ENCODE peak calls at places on chromosome 20, in five cellular contexts. L is HCT116, B is HepG2, X is bronchial epithelial cell, Y is psoas muscle. Z is an unnamed sample.

GRCh38 chr20:13226367-13226766 is 5.3 kb downstream of the ISM1 start:
- DNase-seq in L (no peak), B (no peak), X (no peak), Y (no peak), Z (no peak)

GRCh38 chr20:53216478-53216855 is 244.3 kb downstream of the TSHZ2 start:
- DNase-seq in L (no peak), B (no peak), X (no peak), Y (no peak), Z (no peak)

GRCh38 chr20:10595985-10596384 is 77.8 kb downstream of the JAG1 start:
- DNase-seq in L (no peak), B (no peak), X (no peak), Y (no peak), Z (no peak)

GRCh38 chr20:59231124-59231804 is 67.6 kb downstream of the ZNF831 start:
- DNase-seq in L (no peak), B (no peak), X (no peak), Y (no peak), Z (no peak)

GRCh38 chr20:48679603-48680002 is 148.2 kb downstream of the PREX1 start:
- DNase-seq in L (peak; percentile 45), B (no peak), X (no peak), Y (no peak), Z (peak; percentile 55)

GRCh38 chr20:16898433-16898832 is 150.3 kb downstream of the OTOR start:
- DNase-seq in L (no peak), B (no peak), X (no peak), Y (no peak), Z (no peak)

GRCh38 chr20:4511776-4512175 is 209.9 kb upstream of the PRND start:
- DNase-seq in L (no peak), B (no peak), X (peak; percentile 40), Y (no peak), Z (no peak)

GRCh38 chr20:57395111-57395959 is 4.1 kb downstream of the RBM38 start:
- DNase-seq in L (no peak), B (no peak), X (peak; percentile 53), Y (peak; percentile 95), Z (no peak)

GRCh38 chr20:38231786-38232130 is 28.8 kb downstream of the KIAA1755 start:
- DNase-seq in L (no peak), B (no peak), X (no peak), Y (peak; percentile 72), Z (no peak)

GRCh38 chr20:57912227-57912582 is 202.4 kb upstream of the PMEPA1 start:
- DNase-seq in L (no peak), B (no peak), X (no peak), Y (no peak), Z (no peak)

GRCh38 chr20:38201356-38201755 is 36.3 kb upstream of the TGM2 start:
- DNase-seq in L (no peak), B (no peak), X (peak; percentile 88), Y (peak; percentile 67), Z (no peak)

GRCh38 chr20:21053002-21053762 is 53.0 kb downstream of the LINC00237 start:
- DNase-seq in L (no peak), B (peak; percentile 97), X (no peak), Y (no peak), Z (no peak)

GRCh38 chr20:20548527-20549266 is 163.7 kb downstream of the RALGAPA2 start:
- DNase-seq in L (no peak), B (peak; percentile 85), X (peak; percentile 98), Y (no peak), Z (no peak)

GRCh38 chr20:13800728-13801134 is 15.9 kb downstream of the NDUFAF5 start:
- DNase-seq in L (no peak), B (peak; percentile 89), X (peak; percentile 95), Y (peak; percentile 97), Z (no peak)

GRCh38 chr20:9220874-9221547 is 152.1 kb downstream of the PLCB4 start:
- DNase-seq in L (no peak), B (no peak), X (peak; percentile 23), Y (no peak), Z (no peak)

GRCh38 chr20:52001999-52002666 is 189.4 kb downstream of the ZFP64 start:
- DNase-seq in L (peak; percentile 3), B (peak; percentile 92), X (no peak), Y (no peak), Z (no peak)
- TF ChIP-seq CTCF in L (peak; percentile 39), B (peak; percentile 39), X (no peak), Y (no peak), Z (no peak)

GRCh38 chr20:36717657-36718056 is 28.2 kb downstream of the NDRG3 start:
- DNase-seq in L (no peak), B (peak; percentile 45), X (peak; percentile 22), Y (no peak), Z (no peak)
- TF ChIP-seq CTCF in L (peak; percentile 37), B (peak; percentile 62), X (peak; percentile 32), Y (peak; percentile 56), Z (peak; percentile 42)

GRCh38 chr20:45316150-45317080 is 8.3 kb upstream of the MATN4 start:
- DNase-seq in L (no peak), B (no peak), X (no peak), Y (peak; percentile 41), Z (no peak)

GRCh38 chr20:45313065-45313695 is 5.1 kb upstream of the MATN4 start:
- DNase-seq in L (no peak), B (no peak), X (no peak), Y (peak; percentile 29), Z (no peak)

GRCh38 chr20:45313943-45314342 is 5.8 kb upstream of the MATN4 start:
- DNase-seq in L (no peak), B (no peak), X (no peak), Y (peak; percentile 24), Z (no peak)

GRCh38 chr20:45317826-45318225 is 9.7 kb upstream of the MATN4 start:
- DNase-seq in L (no peak), B (no peak), X (no peak), Y (peak; percentile 15), Z (no peak)

GRCh38 chr20:45315672-45316071 is 7.6 kb upstream of the MATN4 start:
- DNase-seq in L (no peak), B (no peak), X (no peak), Y (no peak), Z (no peak)
- TF ChIP-seq CTCF in L (no peak), B (no peak), X (no peak), Y (no peak), Z (no peak)

GRCh38 chr20:45080867-45081616 is 19.9 kb downstream of the KCNS1 start:
- DNase-seq in L (peak; percentile 15), B (peak; percentile 63), X (peak; percentile 28), Y (no peak), Z (no peak)
- TF ChIP-seq CTCF in L (peak; percentile 65), B (peak; percentile 56), X (peak; percentile 31), Y (peak; percentile 5), Z (no peak)